ENCODE peak calls at places on chromosomes 4 and X, in eight cellular contexts. N, I, L, P, C, R, G and V are unnamed samples. For H3K4me1, the result is how much of the 10 kb centered on the place peaks cover.

GRCh38 chrX:84188320-84188834 is 378 bp upstream of the RPS6KA6 start:
- DNase-seq in N (peak), I (peak), L (no peak), P (no peak), C (no peak), R (peak), G (peak), V (peak)

GRCh38 chr4:5037553-5038551 is 13.4 kb upstream of the STK32B start:
- DNase-seq in N (peak), I (peak), L (no peak), P (no peak), C (no peak), R (peak), G (no peak), V (no peak)

GRCh38 chr4:122712782-122713181 is 19.7 kb upstream of the BBS12 start:
- DNase-seq in N (no peak), I (no peak), L (no peak), P (no peak), C (no peak), R (peak), G (no peak), V (no peak)

GRCh38 chr4:102252171-102252570 is 93.1 kb downstream of the SLC39A8 start:
- DNase-seq in N (no peak), I (no peak), L (no peak), P (no peak), C (no peak), R (no peak), G (no peak), V (no peak)

GRCh38 chr4:114005569-114006442 is 26.4 kb upstream of the ARSJ start:
- DNase-seq in N (no peak), I (no peak), L (no peak), P (no peak), C (no peak), R (peak), G (no peak), V (no peak)

GRCh38 chr4:188812644-188813043 is 673.4 kb downstream of the TRIML1 start:
- DNase-seq in N (no peak), I (no peak), L (no peak), P (no peak), C (no peak), R (no peak), G (no peak), V (no peak)

GRCh38 chrX:14039344-14039743 is 9.7 kb upstream of the GEMIN8 start:
- DNase-seq in N (peak), I (no peak), L (no peak), P (no peak), C (peak), R (peak), G (peak), V (peak)

GRCh38 chr4:185265942-185266341 is 56.5 kb downstream of the SNX25 start:
- DNase-seq in N (no peak), I (no peak), L (no peak), P (no peak), C (no peak), R (peak), G (no peak), V (no peak)

GRCh38 chrX:136572030-136572429 is 40.0 kb downstream of the VGLL1 start:
- DNase-seq in N (no peak), I (no peak), L (no peak), P (no peak), C (no peak), R (no peak), G (no peak), V (no peak)
- TF ChIP-seq CTCF in N (no peak), I (no peak), L (no peak), P (no peak), C (no peak), R (peak), G (peak), V (no peak)

DNA sequence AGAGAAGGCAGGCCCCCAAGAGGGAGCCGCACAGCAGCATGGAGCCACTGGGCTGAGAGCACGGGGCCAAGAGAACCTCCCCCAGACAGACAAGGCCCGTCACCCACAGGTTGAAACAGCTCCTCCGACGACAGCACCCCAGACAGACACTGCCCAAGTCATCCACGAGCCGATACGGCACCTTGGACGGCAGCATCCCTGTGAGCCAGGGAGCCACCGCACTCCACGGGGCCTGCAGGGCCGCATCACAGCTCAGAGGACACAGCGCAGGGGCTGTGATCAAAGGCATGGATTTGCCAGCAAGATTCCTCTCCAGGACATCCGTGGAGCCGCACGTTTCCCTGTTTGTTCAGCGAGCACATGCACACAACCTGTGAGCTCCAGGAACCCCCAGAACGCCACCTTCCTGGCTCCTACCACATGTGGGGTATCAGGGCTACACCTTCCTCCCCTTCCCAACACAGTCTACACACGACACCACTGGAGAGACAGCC is 3.9 kb downstream of the CTBP1 start:
- DNase-seq in N (no peak), I (no peak), L (no peak), P (no peak), C (peak), R (no peak), G (no peak), V (peak)
- H3K4me1 ChIP-seq in N (half or more), I (under half), L (half or more), P (half or more), C (under half), R (under half), G (under half), V (half or more)

GRCh38 chrX:49230500-49231232 is 2.5 kb downstream of the CACNA1F start:
- DNase-seq in N (peak), I (no peak), L (no peak), P (peak), C (peak), R (no peak), G (peak), V (peak)
- H3K4me3 ChIP-seq in N (peak), I (no peak), L (peak), P (peak), C (peak), R (peak), G (peak), V (no peak)

DNA sequence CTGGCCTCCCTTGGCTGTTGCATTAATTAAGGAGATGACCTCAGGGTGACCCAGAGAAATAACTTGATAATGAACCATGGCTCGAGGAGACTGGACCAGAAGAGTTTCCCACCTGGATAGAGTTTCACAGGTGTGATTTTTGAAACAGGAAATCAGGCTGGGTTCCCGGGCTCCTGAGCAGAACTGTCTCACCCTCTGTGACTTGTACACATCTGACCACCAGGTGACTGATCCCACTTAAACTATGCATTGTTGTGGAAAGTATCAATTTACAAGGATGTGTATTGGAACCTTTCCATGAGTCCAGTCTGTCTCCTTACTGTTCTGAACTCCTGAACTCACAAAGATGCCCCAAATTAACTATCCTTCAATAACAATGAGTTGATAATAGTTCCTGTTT is 220.3 kb downstream of the PTTG2 start:
- DNase-seq in N (no peak), I (no peak), L (no peak), P (no peak), C (peak), R (peak), G (peak), V (no peak)
- TF ChIP-seq CTCF in N (no peak), I (no peak), L (no peak), P (no peak), C (no peak), R (peak), G (no peak), V (no peak)

DNA sequence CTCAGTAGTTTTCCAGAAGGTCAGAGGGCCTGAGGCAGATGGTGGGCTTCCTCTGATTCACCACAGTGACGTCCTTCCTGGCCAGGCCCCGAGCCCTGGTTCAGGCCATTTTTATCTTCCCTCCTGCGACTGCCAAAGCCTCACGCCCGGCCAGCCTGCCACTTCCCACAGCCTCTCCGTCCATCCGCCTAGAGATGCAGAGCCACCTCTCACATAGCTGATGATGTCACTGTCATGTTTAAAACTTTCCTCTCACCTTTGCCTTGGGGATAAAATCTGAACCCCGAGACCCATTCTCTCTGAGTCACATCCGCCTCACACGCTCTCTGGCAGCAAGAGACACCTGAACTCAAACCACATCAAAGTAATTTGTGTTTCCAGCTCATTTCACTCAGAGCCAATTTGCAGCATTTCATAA is 175.4 kb downstream of the QDPR start:
- DNase-seq in N (peak), I (no peak), L (peak), P (no peak), C (no peak), R (peak), G (no peak), V (no peak)
- H3K4me1 ChIP-seq in N (under half), I (under half), L (under half), P (under half), C (under half), R (under half), G (under half), V (under half)

DNA sequence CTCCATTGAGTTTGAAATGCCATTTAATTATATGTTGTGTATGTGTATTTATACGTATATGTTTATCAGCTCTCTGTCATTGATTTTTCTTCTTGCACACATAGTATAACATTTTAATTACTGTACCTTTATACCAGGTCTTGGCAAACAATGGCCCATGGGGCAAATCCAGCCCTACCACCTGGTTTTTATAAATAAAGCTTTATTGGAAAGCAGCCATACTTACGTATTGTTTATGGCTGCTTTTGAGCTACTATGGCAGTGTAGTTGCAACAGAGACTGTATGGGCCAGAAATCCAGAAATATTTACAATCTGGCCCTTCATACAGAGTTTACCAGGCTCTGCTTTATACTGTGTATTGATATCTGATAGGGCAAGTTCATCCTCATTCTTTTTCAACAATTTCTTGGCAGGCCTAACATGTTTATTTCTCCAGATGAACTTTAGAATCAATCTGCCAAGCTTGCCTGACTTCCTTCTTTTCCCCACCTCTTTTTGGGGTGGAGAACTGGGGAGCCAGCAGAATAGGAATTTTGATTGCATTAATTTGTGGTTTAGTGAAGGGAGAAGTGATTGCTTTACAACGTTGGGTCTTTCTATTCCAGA is 15.8 kb downstream of the DCUN1D4 start:
- DNase-seq in N (no peak), I (no peak), L (peak), P (no peak), C (no peak), R (no peak), G (no peak), V (no peak)
- H3K4me3 ChIP-seq in N (no peak), I (no peak), L (no peak), P (no peak), C (no peak), R (no peak), G (no peak), V (no peak)